ENCODE peak calls at places on chromosomes 16 and 17, in five cellular contexts. C, K, I, N and T are unnamed samples.

GRCh38 chr17:2202302-2202995 is 101.1 kb downstream of the SMG6 start:
- DNase-seq in I (no peak), N (no peak), C (no peak), K (no peak), T (no peak)

GRCh38 chr17:50187741-50188520 is 13.5 kb downstream of the COL1A1 start:
- DNase-seq in I (no peak), N (no peak), C (no peak), K (peak), T (no peak)

GRCh38 chr16:86566966-86567700 is 504 bp downstream of the FOXC2 start:
- DNase-seq in C (no peak), N (peak), K (peak), I (peak), T (no peak)

GRCh38 chr17:28725660-28726395 is at the start of gene TLCD1:
- DNase-seq in I (peak), K (peak), N (peak), C (peak), T (peak)

GRCh38 chr17:37489197-37490001 is at the start of gene DUSP14:
- DNase-seq in I (peak), C (peak), K (peak), N (peak), T (peak)

GRCh38 chr16:11669380-11670146 is 1.3 kb downstream of the SNN start:
- DNase-seq in I (peak), C (peak), N (no peak), K (no peak), T (peak)

GRCh38 chr16:85986931-85987749 is 88.2 kb downstream of the IRF8 start:
- DNase-seq in I (peak), K (no peak), N (peak), C (no peak), T (no peak)

GRCh38 chr16:69563605-69564580 is 1.9 kb upstream of the NFAT5 start:
- DNase-seq in I (no peak), N (no peak), C (no peak), K (peak), T (peak)

GRCh38 chr17:66076546-66077190 is 115.3 kb downstream of the CEP112 start:
- DNase-seq in I (no peak), N (no peak), K (no peak), C (no peak), T (no peak)

GRCh38 chr17:144936-145670 is 7.7 kb downstream of the SCGB1C2 start:
- DNase-seq in C (no peak), N (no peak), K (no peak), I (no peak), T (no peak)

GRCh38 chr16:35714665-35715064 is 2255.3 kb downstream of the TP53TG3F start:
- DNase-seq in C (no peak), I (no peak), N (no peak), K (no peak), T (no peak)

GRCh38 chr17:44200478-44201155 is 933 bp upstream of the ATXN7L3 start:
- DNase-seq in I (no peak), K (no peak), N (peak), C (no peak), T (no peak)

GRCh38 chr17:16512011-16512410 is 20.0 kb upstream of the LRRC75A start:
- DNase-seq in K (no peak), I (peak), N (no peak), C (no peak), T (peak)

GRCh38 chr17:72591500-72592241 is 470.9 kb downstream of the SOX9 start:
- DNase-seq in I (no peak), N (peak), C (no peak), K (peak), T (no peak)

GRCh38 chr16:81137012-81137335 is 40.8 kb upstream of the GCSH start:
- DNase-seq in N (peak), K (peak), C (no peak), I (no peak), T (no peak)

GRCh38 chr16:80569440-80570105 is 28.8 kb downstream of the DYNLRB2 start:
- DNase-seq in C (no peak), I (no peak), N (no peak), K (peak), T (no peak)

GRCh38 chr17:44909681-44910144 is 5.6 kb downstream of the GFAP start:
- DNase-seq in N (no peak), K (peak), C (no peak), I (peak), T (no peak)

GRCh38 chr17:46154151-46154816 is 38.9 kb downstream of the KANSL1 start:
- DNase-seq in K (peak), N (no peak), I (no peak), C (no peak), T (no peak)

GRCh38 chr16:23435500-23435899 is 17.5 kb downstream of the COG7 start:
- DNase-seq in I (peak), C (peak), K (peak), N (peak), T (peak)

GRCh38 chr16:58658796-58659211 is 25.8 kb downstream of the SLC38A7 start:
- DNase-seq in C (no peak), N (no peak), K (peak), I (no peak), T (peak)

GRCh38 chr17:45826919-45827628 is 17.6 kb upstream of the SPPL2C start:
- DNase-seq in K (no peak), N (no peak), I (no peak), C (no peak), T (no peak)

GRCh38 chr16:83954577-83955016 is 1.6 kb downstream of the OSGIN1 start:
- DNase-seq in N (no peak), K (peak), C (peak), I (peak), T (peak)

GRCh38 chr17:81735181-81736102 is 23.4 kb downstream of the SLC25A10 start:
- DNase-seq in N (no peak), C (peak), I (peak), K (peak), T (peak)

GRCh38 chr17:81722184-81723120 is 10.4 kb downstream of the SLC25A10 start:
- DNase-seq in C (no peak), N (no peak), I (no peak), K (no peak), T (no peak)

GRCh38 chr17:71208111-71208704 is 912.6 kb upstream of the SOX9 start:
- DNase-seq in K (peak), N (no peak), C (no peak), I (no peak), T (no peak)

GRCh38 chr17:45431531-45432404 is 902 bp downstream of the ARHGAP27 start:
- DNase-seq in C (peak), N (peak), I (peak), K (peak), T (no peak)

GRCh38 chr16:29994613-29995329 is 646 bp downstream of the HIRIP3 start:
- DNase-seq in N (no peak), C (no peak), K (peak), I (peak), T (peak)

GRCh38 chr16:71537643-71538042 is 11.4 kb downstream of the CHST4 start:
- DNase-seq in I (no peak), N (peak), K (peak), C (no peak), T (peak)

GRCh38 chr17:70394430-70394829 is 225.1 kb downstream of the KCNJ2 start:
- DNase-seq in I (no peak), N (no peak), K (no peak), C (no peak), T (no peak)

GRCh38 chr17:47894498-47895253 is 1.4 kb upstream of the SP2 start:
- DNase-seq in N (no peak), C (no peak), K (no peak), I (no peak), T (no peak)
- TF ChIP-seq CTCF in N (no peak), C (no peak), K (no peak), I (no peak), T (no peak)

GRCh38 chr16:1379054-1379862 is 27.5 kb downstream of the GNPTG start:
- DNase-seq in K (peak), N (peak), C (peak), I (peak), T (peak)
- H3K4me3 ChIP-seq in K (peak), N (peak), C (peak), I (peak), T (peak)

GRCh38 chr16:75566040-75566888 is at the start of gene GABARAPL2:
- DNase-seq in K (peak), C (peak), N (peak), I (peak), T (peak)
- TF ChIP-seq CTCF in K (no peak), C (no peak), N (no peak), I (no peak), T (no peak)

DNA sequence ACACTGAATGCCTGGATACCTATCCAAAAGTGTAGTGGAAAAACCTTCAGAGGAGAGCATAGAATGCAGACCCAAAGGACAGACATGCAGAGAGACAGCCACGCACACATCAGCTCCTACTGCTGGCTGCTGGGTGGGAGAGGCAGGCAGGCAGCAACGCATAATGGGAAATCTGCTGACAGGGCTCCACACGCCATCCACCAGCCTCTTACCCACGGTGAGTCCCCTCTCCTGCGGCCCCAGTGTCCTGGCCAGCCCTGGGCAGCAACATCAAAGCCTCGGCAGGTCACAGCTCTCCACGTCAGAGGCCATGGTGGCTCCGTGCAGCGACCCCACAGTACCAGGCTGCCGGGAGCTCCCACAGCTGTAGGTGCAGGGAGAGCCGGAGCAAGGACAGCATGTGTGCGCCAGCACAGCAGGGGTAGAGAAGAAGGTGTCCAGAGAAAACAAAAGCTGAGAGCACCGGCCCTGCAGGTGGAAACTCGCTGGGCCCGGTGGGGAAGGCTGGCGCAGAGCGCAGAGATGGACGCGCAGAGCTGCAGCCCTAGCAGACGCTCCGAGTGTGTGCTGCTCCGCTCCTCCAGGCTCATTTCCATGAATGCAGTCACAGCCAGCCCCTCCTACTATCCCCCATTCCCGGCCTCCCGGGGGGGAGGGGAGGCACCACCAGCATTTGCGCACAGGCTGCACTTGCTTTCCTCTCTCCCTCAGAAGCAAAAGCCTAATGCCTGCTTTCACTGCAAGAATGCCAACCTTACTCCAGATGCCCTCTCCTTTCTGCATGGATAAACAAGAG is 58.9 kb downstream of the CYTH1 start:
- DNase-seq in K (peak), N (peak), I (no peak), C (no peak), T (no peak)
- H3K4me3 ChIP-seq in K (peak), N (peak), I (no peak), C (peak), T (no peak)

GRCh38 chr16:10228779-10229178 is 46.6 kb upstream of the GRIN2A start:
- DNase-seq in K (no peak), I (no peak), C (no peak), N (peak), T (no peak)

GRCh38 chr16:10231563-10231962 is 49.3 kb upstream of the GRIN2A start:
- DNase-seq in I (no peak), N (no peak), K (no peak), C (no peak), T (no peak)

GRCh38 chr16:10226672-10227306 is 44.6 kb upstream of the GRIN2A start:
- DNase-seq in N (no peak), C (no peak), I (no peak), K (no peak), T (no peak)

GRCh38 chr16:10232757-10233156 is 50.5 kb upstream of the GRIN2A start:
- DNase-seq in I (peak), C (no peak), N (no peak), K (no peak), T (no peak)
- TF ChIP-seq CTCF in I (no peak), C (no peak), N (no peak), K (no peak), T (no peak)

DNA sequence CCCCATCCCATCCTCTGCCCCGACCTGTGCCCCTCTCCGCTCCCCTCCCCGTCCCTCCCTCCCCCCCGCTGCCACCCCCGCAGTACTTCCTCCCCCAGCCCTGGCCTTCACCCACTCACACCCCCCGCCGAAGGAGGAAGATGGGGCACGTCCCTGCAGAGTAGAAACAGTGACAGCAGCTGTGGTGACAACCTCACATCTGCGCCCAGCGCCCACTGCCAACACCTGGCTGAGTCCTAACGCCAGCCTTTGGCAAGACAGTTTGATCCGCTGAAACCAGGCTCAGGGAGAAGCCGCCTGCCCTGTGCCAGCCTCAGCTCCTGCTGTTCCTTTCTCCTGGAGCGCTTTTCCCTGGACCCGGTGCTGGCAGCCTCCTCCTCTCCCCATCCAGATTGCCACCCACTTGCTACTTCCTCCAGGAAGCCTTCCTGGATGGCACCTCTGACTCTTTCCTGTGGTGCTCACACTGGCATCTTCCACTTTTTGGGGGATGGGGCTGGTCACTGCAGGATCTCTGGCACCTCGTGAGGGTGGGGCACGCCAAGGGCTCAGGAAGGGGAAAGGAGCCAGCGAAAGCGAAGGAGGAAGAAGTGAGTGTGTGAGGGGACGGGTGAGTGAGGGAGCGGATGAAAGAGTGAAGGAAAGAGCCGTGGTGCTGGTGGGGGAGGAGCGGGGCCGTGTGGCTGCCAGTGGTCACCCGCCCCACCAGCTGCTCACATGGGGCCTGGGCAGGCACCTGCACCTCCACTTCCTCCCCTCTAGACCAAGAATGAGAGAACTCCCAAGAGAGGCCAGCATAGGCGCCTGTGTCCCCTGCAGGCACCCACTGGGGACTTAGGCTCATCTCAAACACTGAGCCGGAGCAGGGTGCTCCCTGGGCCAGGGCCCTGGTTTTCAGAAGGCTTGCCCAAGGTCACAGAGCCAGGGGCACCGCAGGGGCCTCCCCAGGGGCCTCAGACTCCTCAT is 27.0 kb downstream of the ZFPM1 start:
- DNase-seq in C (no peak), N (no peak), I (peak), K (no peak), T (no peak)
- H3K4me3 ChIP-seq in C (no peak), N (no peak), I (no peak), K (no peak), T (no peak)

DNA sequence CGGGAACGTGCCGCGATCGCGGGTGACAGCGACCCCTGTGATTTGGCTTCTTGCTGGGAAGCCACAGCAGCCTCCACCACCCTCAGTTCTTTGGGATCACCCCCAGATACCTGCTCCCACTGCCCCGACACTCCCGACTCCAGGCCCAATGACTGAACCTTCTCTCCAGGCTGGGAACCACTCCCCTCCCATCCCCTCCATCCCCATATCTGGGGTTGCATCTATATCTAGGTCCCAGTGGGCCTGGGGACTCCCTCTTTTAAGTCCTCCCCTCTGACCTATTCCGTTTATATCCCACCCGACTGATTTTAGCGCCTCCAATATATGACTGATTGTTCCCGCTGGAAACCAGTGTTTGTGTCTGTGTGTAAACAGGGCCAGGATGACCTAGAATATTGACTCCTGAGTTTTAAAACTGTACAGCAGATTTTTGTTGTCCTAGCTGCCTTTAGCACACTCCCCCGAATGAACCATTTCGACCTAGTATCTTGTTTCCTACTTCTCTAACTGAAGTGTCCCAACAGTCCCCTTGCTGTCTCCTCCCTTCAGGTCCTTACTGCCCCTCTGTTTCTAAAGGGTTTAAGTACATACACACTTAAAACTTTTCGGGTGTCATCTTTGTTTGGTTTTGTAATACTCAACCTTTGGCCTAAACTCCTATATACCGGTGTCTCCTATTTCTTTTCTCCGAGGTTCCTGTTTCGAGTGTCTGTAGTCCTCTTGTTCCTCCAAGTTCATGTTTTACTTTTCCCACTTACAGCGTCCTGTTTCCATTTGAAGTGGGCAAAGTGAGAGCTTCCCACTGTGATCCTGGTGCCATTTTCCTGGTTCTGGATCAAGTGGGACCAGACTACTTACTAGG is 831 bp downstream of the PSMD3 start:
- DNase-seq in K (peak), C (no peak), I (no peak), N (no peak), T (peak)
- TF ChIP-seq CTCF in K (peak), C (no peak), I (no peak), N (no peak), T (no peak)

GRCh38 chr17:74532115-74532514 is 840 bp upstream of the CD300LB start:
- DNase-seq in C (peak), N (no peak), I (peak), K (no peak), T (peak)

GRCh38 chr17:74528491-74529199 is 2.6 kb downstream of the CD300LB start:
- DNase-seq in I (peak), N (no peak), C (peak), K (no peak), T (peak)

GRCh38 chr17:74530751-74531150 is 524 bp downstream of the CD300LB start:
- DNase-seq in C (no peak), K (no peak), I (no peak), N (no peak), T (no peak)

GRCh38 chr17:74529243-74529642 is 2.0 kb downstream of the CD300LB start:
- DNase-seq in C (no peak), K (no peak), N (no peak), I (no peak), T (no peak)

GRCh38 chr17:74531231-74531761 is at the start of gene CD300LB:
- DNase-seq in K (no peak), N (no peak), I (peak), C (no peak), T (peak)
- H3K4me3 ChIP-seq in K (no peak), N (no peak), I (no peak), C (no peak), T (peak)

DNA sequence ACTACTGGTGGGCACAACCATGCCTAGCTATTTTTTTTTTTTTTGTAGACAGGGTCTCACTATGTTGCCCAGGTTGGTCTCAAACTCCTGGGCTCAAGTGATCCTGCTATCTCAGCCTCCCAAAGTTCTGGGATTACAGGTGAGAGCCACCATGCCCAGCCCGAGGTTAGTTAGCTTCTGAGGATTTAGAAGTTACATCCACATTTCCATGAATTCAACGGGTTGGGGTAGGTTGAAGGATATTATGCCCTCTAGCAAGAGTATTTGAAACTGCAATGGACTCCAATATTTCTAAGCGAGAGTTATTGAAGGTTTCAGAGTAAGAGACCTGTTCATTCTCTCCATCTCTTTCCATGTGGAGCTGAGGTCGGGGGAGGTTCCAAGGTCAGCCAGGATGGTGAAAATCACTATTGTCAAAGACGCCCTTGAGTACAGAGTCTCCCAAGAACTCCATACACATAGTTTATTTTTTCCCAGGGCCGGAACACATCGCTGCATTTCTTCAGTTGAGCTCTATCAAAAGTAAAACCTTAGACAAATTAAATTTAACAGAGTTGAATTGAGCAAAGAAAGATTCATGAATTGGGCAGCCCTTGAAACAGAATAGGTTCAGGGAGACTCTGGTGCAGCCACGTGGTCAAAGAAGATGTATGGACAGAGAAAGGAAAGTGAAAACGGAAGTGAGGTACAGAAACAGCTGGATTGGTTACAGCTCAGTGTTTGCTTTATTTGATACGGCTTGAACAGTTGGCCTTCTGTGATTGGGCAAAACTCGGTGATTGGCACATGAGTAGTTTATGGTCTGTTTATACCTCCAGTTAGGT is 19.0 kb upstream of the ITPRIPL2 start:
- DNase-seq in K (no peak), I (no peak), C (no peak), N (no peak), T (no peak)
- TF ChIP-seq CTCF in K (no peak), I (no peak), C (no peak), N (peak), T (no peak)